ENCODE peak calls at places on chromosomes 1 and 21, in seven cellular contexts. C is IMR-90, G is A172, P is myocyte, B is H7, F is tibial artery, Y is pons. H is an unnamed sample.

GRCh38 chr1:192588546-192588945 is 13.0 kb downstream of the RGS1 start:
- DNase-seq in C (peak), G (no peak), P (no peak), B (no peak), F (no peak), Y (no peak), H (no peak)

GRCh38 chr1:222048030-222048632 is 306.2 kb upstream of the DUSP10 start:
- DNase-seq in C (peak), G (peak), P (peak), B (no peak), F (no peak), Y (no peak), H (no peak)

GRCh38 chr1:19317126-19317910 is 5.2 kb downstream of the SLC66A1 start:
- DNase-seq in C (no peak), G (no peak), P (no peak), B (peak), F (peak), Y (no peak), H (no peak)

GRCh38 chr1:85862456-85862855 is 154.2 kb upstream of the ZNHIT6 start:
- DNase-seq in C (peak), G (no peak), P (no peak), B (no peak), F (no peak), Y (no peak), H (no peak)

GRCh38 chr1:51236548-51237312 is 657 bp downstream of the RNF11 start:
- DNase-seq in C (peak), G (no peak), P (peak), B (peak), F (peak), Y (peak), H (no peak)

GRCh38 chr1:232248276-232248803 is 381.6 kb downstream of the SIPA1L2 start:
- DNase-seq in C (no peak), G (no peak), P (no peak), B (no peak), F (no peak), Y (no peak), H (no peak)

GRCh38 chr1:89881415-89882058 is 60.7 kb downstream of the LRRC8D start:
- DNase-seq in C (no peak), G (no peak), P (no peak), B (no peak), F (no peak), Y (no peak), H (no peak)

GRCh38 chr21:14877581-14878228 is 187.1 kb downstream of the NRIP1 start:
- DNase-seq in C (peak), G (peak), P (no peak), B (no peak), F (no peak), Y (no peak), H (no peak)

GRCh38 chr1:186925881-186926676 is 97.3 kb downstream of the PLA2G4A start:
- DNase-seq in C (peak), G (no peak), P (no peak), B (no peak), F (no peak), Y (no peak), H (no peak)

GRCh38 chr1:3077561-3077960 is 8.6 kb downstream of the PRDM16 start:
- DNase-seq in C (no peak), G (no peak), P (no peak), B (no peak), F (no peak), Y (no peak), H (no peak)

GRCh38 chr1:76006234-76006633 is 68.3 kb upstream of the ST6GALNAC3 start:
- DNase-seq in C (peak), G (no peak), P (peak), B (no peak), F (no peak), Y (no peak), H (no peak)

GRCh38 chr21:36166705-36167104 is 10.1 kb downstream of the DOP1B start:
- DNase-seq in C (no peak), G (peak), P (no peak), B (no peak), F (no peak), Y (no peak), H (no peak)

GRCh38 chr1:72366473-72366872 is 84.1 kb upstream of the NEGR1 start:
- DNase-seq in C (peak), G (peak), P (peak), B (no peak), F (no peak), Y (no peak), H (no peak)

GRCh38 chr1:151993734-151994496 is at the start of gene S100A10:
- DNase-seq in C (peak), G (peak), P (peak), B (peak), F (peak), Y (no peak), H (peak)

GRCh38 chr1:232221790-232222499 is 408.0 kb downstream of the SIPA1L2 start:
- DNase-seq in C (peak), G (peak), P (no peak), B (no peak), F (no peak), Y (no peak), H (no peak)

GRCh38 chr1:208652300-208653160 is 408.3 kb upstream of the PLXNA2 start:
- DNase-seq in C (peak), G (peak), P (peak), B (peak), F (no peak), Y (peak), H (no peak)

GRCh38 chr1:228487336-228488106 is at the start of gene RNF187:
- DNase-seq in C (peak), G (no peak), P (peak), B (peak), F (peak), Y (peak), H (peak)

GRCh38 chr1:235468970-235469369 is 35.3 kb downstream of the B3GALNT2 start:
- DNase-seq in C (peak), G (peak), P (peak), B (no peak), F (no peak), Y (no peak), H (no peak)

GRCh38 chr1:66247415-66248208 is 286.3 kb upstream of the SGIP1 start:
- DNase-seq in C (no peak), G (no peak), P (no peak), B (no peak), F (no peak), Y (no peak), H (no peak)

GRCh38 chr1:15758953-15759661 is 512 bp downstream of the FBLIM1 start:
- DNase-seq in C (no peak), G (no peak), P (peak), B (peak), F (no peak), Y (no peak), H (no peak)

GRCh38 chr1:93815738-93816110 is 63.3 kb downstream of the DNTTIP2 start:
- DNase-seq in C (no peak), G (no peak), P (no peak), B (no peak), F (no peak), Y (no peak), H (no peak)

GRCh38 chr1:205013683-205014367 is 29.2 kb upstream of the CNTN2 start:
- DNase-seq in C (no peak), G (no peak), P (no peak), B (peak), F (no peak), Y (peak), H (no peak)

H was measured in aorta.